ENCODE peak calls at places on chromosome 10, in seven cellular contexts. X is H9, I is IMR-90, W is tibial artery, E is astrocyte, M is spleen, P is cardiac muscle cell. S is an unnamed sample. For H3K4me1 and H3K9me3, the result is how much of the 10 kb centered on the place peaks cover.

GRCh38 chr10:61992683-61993629 is 91.5 kb downstream of the ARID5B start:
- DNase-seq in X (no peak), I (peak), W (peak), E (peak), M (no peak), P (no peak), S (peak)

GRCh38 chr10:29037348-29038113 is 251.3 kb upstream of the LYZL1 start:
- DNase-seq in X (no peak), I (no peak), W (no peak), E (no peak), M (no peak), P (no peak), S (no peak)

GRCh38 chr10:69056129-69056528 is 31.8 kb upstream of the SRGN start:
- DNase-seq in X (no peak), I (no peak), W (no peak), E (no peak), M (peak), P (no peak), S (peak)

GRCh38 chr10:84291389-84291788 is 37.0 kb upstream of the CCSER2 start:
- DNase-seq in X (peak), I (peak), W (no peak), E (peak), M (no peak), P (peak), S (peak)

GRCh38 chr10:52463831-52464230 is 149.8 kb downstream of the DKK1 start:
- DNase-seq in X (no peak), I (no peak), W (no peak), E (no peak), M (no peak), P (no peak), S (no peak)

GRCh38 chr10:3512263-3512662 is 272.7 kb downstream of the KLF6 start:
- DNase-seq in X (no peak), I (no peak), W (no peak), E (no peak), M (no peak), P (no peak), S (no peak)

GRCh38 chr10:129035052-129035805 is 431.8 kb upstream of the MGMT start:
- DNase-seq in X (no peak), I (no peak), W (no peak), E (no peak), M (peak), P (no peak), S (no peak)

GRCh38 chr10:5526691-5527331 is 2.0 kb downstream of the CALML3 start:
- DNase-seq in X (no peak), I (no peak), W (no peak), E (no peak), M (peak), P (no peak), S (peak)

GRCh38 chr10:89666138-89666537 is 21.1 kb upstream of the PANK1 start:
- DNase-seq in X (no peak), I (no peak), W (no peak), E (no peak), M (no peak), P (no peak), S (no peak)

GRCh38 chr10:107894521-107894920 is 730.0 kb upstream of the SORCS1 start:
- DNase-seq in X (no peak), I (no peak), W (no peak), E (no peak), M (no peak), P (no peak), S (no peak)

GRCh38 chr10:62005281-62005680 is 103.8 kb downstream of the ARID5B start:
- DNase-seq in X (no peak), I (peak), W (no peak), E (no peak), M (no peak), P (no peak), S (no peak)

GRCh38 chr10:11345224-11346054 is 266.0 kb downstream of the USP6NL start:
- DNase-seq in X (peak), I (no peak), W (no peak), E (no peak), M (no peak), P (no peak), S (no peak)

GRCh38 chr10:266974-267425 is 131.7 kb downstream of the ZMYND11 start:
- DNase-seq in X (no peak), I (peak), W (no peak), E (peak), M (no peak), P (no peak), S (no peak)

GRCh38 chr10:81865581-81865980 is 9.4 kb upstream of the NRG3 start:
- DNase-seq in X (no peak), I (no peak), W (no peak), E (no peak), M (no peak), P (no peak), S (no peak)

GRCh38 chr10:29250066-29250465 is 38.8 kb upstream of the LYZL1 start:
- DNase-seq in X (no peak), I (no peak), W (no peak), E (no peak), M (no peak), P (no peak), S (peak)

GRCh38 chr10:77388571-77388970 is 249.0 kb downstream of the KCNMA1 start:
- DNase-seq in X (no peak), I (no peak), W (no peak), E (no peak), M (no peak), P (no peak), S (no peak)

GRCh38 chr10:77391605-77392235 is 245.9 kb downstream of the KCNMA1 start:
- DNase-seq in X (peak), I (peak), W (peak), E (peak), M (no peak), P (peak), S (no peak)

GRCh38 chr10:77392236-77392721 is 245.3 kb downstream of the KCNMA1 start:
- DNase-seq in X (no peak), I (peak), W (peak), E (peak), M (no peak), P (no peak), S (no peak)

GRCh38 chr10:77392851-77393250 is 244.8 kb downstream of the KCNMA1 start:
- DNase-seq in X (no peak), I (peak), W (peak), E (peak), M (no peak), P (no peak), S (peak)

DNA sequence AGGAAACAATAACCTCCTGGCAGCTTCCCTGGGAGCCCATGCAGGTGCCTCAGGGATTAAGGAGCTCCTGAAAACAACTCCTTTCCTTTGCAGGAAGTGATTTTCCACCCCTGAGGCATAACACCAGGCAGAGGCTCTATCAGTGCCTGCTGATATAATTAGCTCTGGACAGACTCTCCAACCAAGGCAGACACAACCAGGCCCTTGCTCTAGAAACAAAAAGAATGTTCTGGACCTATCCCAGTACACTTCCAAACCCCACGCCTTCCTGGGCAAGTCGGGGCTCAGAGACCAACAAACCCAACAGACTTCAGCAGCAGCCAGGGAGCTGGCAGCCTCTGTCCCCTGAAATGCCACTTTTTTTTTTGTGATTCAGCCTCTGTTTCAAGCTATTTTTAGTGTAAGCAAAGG is 247.1 kb downstream of the KCNMA1 start:
- DNase-seq in X (no peak), I (no peak), W (peak), E (peak), M (no peak), P (peak), S (no peak)
- H3K4me1 ChIP-seq in X (under half), I (under half), W (half or more), E (half or more), M (under half), P (under half), S (half or more)

GRCh38 chr10:132786529-132787252 is 744 bp upstream of the NKX6-2 start:
- DNase-seq in X (no peak), I (no peak), W (no peak), E (no peak), M (no peak), P (no peak), S (peak)

GRCh38 chr10:132789659-132790148 is 3.8 kb upstream of the NKX6-2 start:
- DNase-seq in X (no peak), I (no peak), W (no peak), E (no peak), M (no peak), P (no peak), S (no peak)

GRCh38 chr10:132788831-132789219 is 2.9 kb upstream of the NKX6-2 start:
- DNase-seq in X (no peak), I (no peak), W (no peak), E (no peak), M (no peak), P (no peak), S (peak)

GRCh38 chr10:132787253-132788179 is 1.6 kb upstream of the NKX6-2 start:
- DNase-seq in X (peak), I (no peak), W (no peak), E (no peak), M (no peak), P (peak), S (peak)

GRCh38 chr10:132788180-132788830 is 2.4 kb upstream of the NKX6-2 start:
- DNase-seq in X (no peak), I (peak), W (no peak), E (no peak), M (no peak), P (peak), S (peak)
- TF ChIP-seq CTCF in X (peak), I (peak), W (no peak), E (no peak), M (no peak), P (peak), S (peak)

GRCh38 chr10:123912466-123913201 is 21.0 kb upstream of the CPXM2 start:
- DNase-seq in X (no peak), I (no peak), W (no peak), E (no peak), M (no peak), P (no peak), S (no peak)
- H3K9me3 ChIP-seq in X (under half), I (under half), W (under half), E (under half), M (under half), P (under half), S (under half)

DNA sequence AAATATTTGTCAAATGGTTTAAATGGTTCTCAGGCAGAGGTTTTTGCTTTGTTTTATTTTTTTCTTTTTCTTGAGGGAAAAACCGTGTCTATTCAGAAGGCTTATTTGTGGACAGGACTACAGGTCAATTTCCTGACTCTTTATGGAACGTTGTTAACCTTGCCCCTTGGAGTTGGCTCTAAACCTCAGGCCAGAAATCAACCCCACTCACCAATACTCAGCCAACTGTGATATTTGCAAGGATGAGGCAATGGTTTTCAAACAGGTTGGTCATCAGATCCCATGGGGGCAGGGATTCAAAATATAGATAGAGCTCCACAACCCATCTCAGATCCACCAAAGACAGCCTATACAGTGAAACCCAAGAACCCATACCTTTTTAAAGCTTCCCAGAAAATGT is 10.2 kb downstream of the PDLIM1 start:
- DNase-seq in X (no peak), I (no peak), W (no peak), E (no peak), M (no peak), P (no peak), S (no peak)
- H3K4me1 ChIP-seq in X (under half), I (under half), W (half or more), E (under half), M (half or more), P (under half), S (half or more)

S was measured in osteoblast.